ENCODE peak calls at places on chromosomes 11 and 22, in nine cellular contexts. P is astrocyte of the spinal cord, Z is midbrain, O is dorsolateral prefrontal cortex, Y is iPS-NIHi11, N is mesenchymal stem cell, M is GOT3, F is fibroblast of lung, R is T follicular helper cell. C is an unnamed sample.

GRCh38 chr11:108666373-108666772 is 1.5 kb downstream of the DDX10 start:
- DNase-seq in Y (no peak), R (no peak), F (peak), O (no peak), Z (no peak), P (no peak), M (no peak), N (peak), C (no peak)

GRCh38 chr11:2298795-2299747 is 2.6 kb downstream of the C11orf21 start:
- DNase-seq in O (no peak), N (no peak), P (no peak), Y (peak), R (no peak), Z (no peak), M (no peak), F (no peak), C (no peak)

GRCh38 chr11:12979928-12980689 is 29.0 kb upstream of the RASSF10 start:
- DNase-seq in O (no peak), P (no peak), Y (no peak), N (no peak), R (no peak), M (no peak), Z (no peak), F (no peak), C (no peak)

GRCh38 chr11:45371251-45371749 is 85.2 kb upstream of the SYT13 start:
- DNase-seq in F (peak), Z (peak), P (peak), O (peak), Y (peak), R (peak), M (peak), N (peak), C (peak)

GRCh38 chr11:131674051-131674755 is 303.8 kb downstream of the NTM start:
- DNase-seq in P (peak), N (peak), Z (peak), M (peak), F (peak), Y (peak), O (peak), R (no peak), C (peak)

GRCh38 chr11:124899376-124900145 is 1.9 kb upstream of the ROBO4 start:
- DNase-seq in M (no peak), P (peak), F (no peak), R (no peak), Z (no peak), O (no peak), Y (no peak), N (peak), C (no peak)

GRCh38 chr22:45638834-45639746 is 32.5 kb upstream of the ATXN10 start:
- DNase-seq in P (peak), R (no peak), O (no peak), N (peak), Y (peak), M (no peak), F (peak), Z (no peak), C (peak)

GRCh38 chr11:129614256-129614944 is 201.2 kb upstream of the TMEM45B start:
- DNase-seq in M (no peak), F (no peak), P (no peak), Y (no peak), Z (no peak), N (no peak), R (no peak), O (no peak), C (no peak)

GRCh38 chr22:49481651-49482399 is 345.8 kb downstream of the BRD1 start:
- DNase-seq in Y (no peak), Z (no peak), M (no peak), F (no peak), R (no peak), N (no peak), O (no peak), P (no peak), C (no peak)

GRCh38 chr22:47043835-47044721 is 281.6 kb downstream of the TBC1D22A start:
- DNase-seq in O (no peak), Z (no peak), N (peak), P (peak), R (no peak), M (no peak), F (peak), Y (peak), C (no peak)

GRCh38 chr22:21972293-21972779 is 10.3 kb downstream of the TOP3B start:
- DNase-seq in O (no peak), Z (peak), Y (peak), M (no peak), F (no peak), R (peak), P (peak), N (peak), C (no peak)

GRCh38 chr22:21961127-21961867 is 8.6 kb upstream of the PPM1F start:
- DNase-seq in M (no peak), F (no peak), Y (no peak), R (no peak), O (no peak), P (no peak), Z (no peak), N (no peak), C (no peak)

GRCh38 chr22:25067851-25068421 is 115.4 kb downstream of the KIAA1671 start:
- DNase-seq in F (no peak), Y (no peak), P (no peak), Z (peak), R (peak), M (no peak), N (no peak), O (peak), C (no peak)

GRCh38 chr11:61910473-61911123 is 6.8 kb downstream of the RAB3IL1 start:
- DNase-seq in O (peak), Y (no peak), R (no peak), N (no peak), Z (no peak), F (no peak), P (no peak), M (no peak), C (no peak)

GRCh38 chr11:129215506-129216245 is 23.6 kb upstream of the ARHGAP32 start:
- DNase-seq in R (no peak), P (no peak), O (no peak), F (no peak), N (no peak), Y (peak), Z (no peak), M (no peak), C (no peak)

GRCh38 chr11:36229091-36229490 is 60.1 kb downstream of the COMMD9 start:
- DNase-seq in F (no peak), R (no peak), M (no peak), O (no peak), Y (no peak), P (no peak), N (no peak), Z (no peak), C (no peak)

GRCh38 chr22:37496651-37497599 is 10.7 kb upstream of the MFNG start:
- DNase-seq in Z (no peak), P (peak), O (no peak), F (peak), M (no peak), Y (peak), N (peak), R (no peak), C (peak)

GRCh38 chr11:20021771-20022362 is 138.4 kb downstream of the DBX1 start:
- DNase-seq in O (no peak), M (no peak), Z (no peak), Y (peak), F (no peak), R (no peak), N (no peak), P (no peak), C (no peak)

GRCh38 chr11:131254254-131254653 is 116.2 kb upstream of the NTM start:
- DNase-seq in N (no peak), P (no peak), O (no peak), F (no peak), Y (no peak), R (no peak), M (no peak), Z (no peak), C (no peak)

GRCh38 chr22:37103696-37104452 is 5.6 kb downstream of the TMPRSS6 start:
- DNase-seq in R (no peak), F (no peak), Z (no peak), O (no peak), P (no peak), Y (no peak), N (no peak), M (no peak), C (no peak)

GRCh38 chr11:26931248-26931631 is 62.7 kb upstream of the FIBIN start:
- DNase-seq in P (peak), N (no peak), M (no peak), Y (no peak), O (peak), Z (no peak), F (peak), R (no peak), C (peak)

GRCh38 chr11:119683783-119684182 is 45.2 kb downstream of the NECTIN1 start:
- DNase-seq in F (no peak), M (no peak), O (no peak), R (no peak), Z (no peak), P (no peak), Y (no peak), N (no peak), C (no peak)

GRCh38 chr22:39013923-39014722 is at the start of gene APOBEC3C:
- DNase-seq in P (peak), Y (peak), R (peak), N (peak), F (peak), O (no peak), M (peak), Z (peak), C (peak)

GRCh38 chr11:109073032-109073822 is 348.8 kb upstream of the C11orf87 start:
- DNase-seq in O (no peak), R (no peak), N (no peak), P (no peak), M (no peak), Z (no peak), F (no peak), Y (no peak), C (no peak)

GRCh38 chr11:70210051-70210501 is 7.0 kb downstream of the FADD start:
- DNase-seq in N (no peak), Z (no peak), P (peak), R (no peak), M (peak), Y (no peak), F (peak), O (no peak), C (no peak)

GRCh38 chr11:120660024-120660565 is 148.5 kb downstream of the GRIK4 start:
- DNase-seq in P (peak), M (no peak), Z (no peak), R (no peak), F (peak), N (peak), O (no peak), Y (peak), C (no peak)

GRCh38 chr22:18115844-18116480 is 5.4 kb downstream of the TUBA8 start:
- DNase-seq in P (no peak), N (no peak), O (no peak), M (no peak), R (no peak), Y (no peak), Z (no peak), F (no peak), C (no peak)

GRCh38 chr11:121494355-121495099 is 41.8 kb upstream of the SORL1-AS1 start:
- DNase-seq in O (peak), Y (no peak), N (no peak), P (no peak), R (no peak), F (no peak), Z (no peak), M (no peak), C (no peak)

GRCh38 chr11:128417607-128418324 is 169.6 kb downstream of the ETS1 start:
- DNase-seq in P (peak), Z (no peak), R (no peak), M (no peak), O (no peak), N (peak), Y (no peak), F (peak), C (peak)

GRCh38 chr11:118607401-118608267 is at the start of gene PHLDB1:
- DNase-seq in Y (peak), Z (peak), P (peak), O (peak), R (peak), M (no peak), N (peak), F (peak), C (peak)

GRCh38 chr22:22748297-22748743 is 103.9 kb downstream of the GGTLC2 start:
- DNase-seq in N (peak), F (peak), Z (peak), M (no peak), P (peak), O (peak), R (no peak), Y (peak), C (peak)

GRCh38 chr22:42959472-42960145 is 55.3 kb downstream of the PACSIN2 start:
- DNase-seq in P (peak), Z (peak), N (peak), F (peak), M (no peak), O (no peak), Y (no peak), R (no peak), C (peak)

GRCh38 chr11:27876209-27876775 is 176.0 kb upstream of the BDNF start:
- DNase-seq in R (no peak), N (no peak), Z (no peak), O (no peak), M (no peak), F (peak), Y (no peak), P (no peak), C (no peak)

GRCh38 chr11:108486828-108487227 is 11.4 kb downstream of the POGLUT3 start:
- DNase-seq in M (no peak), P (no peak), O (no peak), Y (no peak), F (no peak), N (no peak), R (no peak), Z (no peak), C (no peak)

GRCh38 chr11:73152861-73153483 is 10.9 kb upstream of the FCHSD2 start:
- DNase-seq in Y (peak), O (no peak), M (no peak), F (no peak), Z (no peak), P (no peak), N (no peak), R (peak), C (no peak)